ENCODE peak calls at places on chromosomes 16 and 17, in five cellular contexts. Q is naive thymus-derived CD4-positive, alpha-beta T cell; X is HEK293T; M is GOT3; N is stimulated activated CD4-positive, alpha-beta T cell treated with anti-CD3 and anti-CD28 coated beads, Interleukin-1b, Interleukin-23, amount 100 ng/mL, for 24 hours. H is an unnamed sample.

GRCh38 chr17:77948690-77949114 is 9.8 kb upstream of the TNRC6C start:
- DNase-seq in N (no peak), X (peak; percentile 69), Q (no peak), M (no peak), H (peak; percentile 69)

GRCh38 chr17:80663783-80664206 is 119.2 kb downstream of the RPTOR start:
- DNase-seq in X (no peak), M (no peak), Q (peak; percentile 79), N (no peak), H (no peak)

GRCh38 chr17:7133424-7133823 is 18.8 kb upstream of the ASGR2 start:
- DNase-seq in Q (peak; percentile 32), X (no peak), N (no peak), M (no peak), H (peak; percentile 58)

GRCh38 chr16:83931556-83931955 is 21.5 kb upstream of the OSGIN1 start:
- DNase-seq in N (no peak), Q (no peak), X (no peak), M (no peak), H (no peak)

GRCh38 chr16:27894441-27894840 is 169.1 kb downstream of the GSG1L start:
- DNase-seq in X (no peak), Q (no peak), N (no peak), M (no peak), H (no peak)

GRCh38 chr16:2614761-2615191 is 67.5 kb upstream of the KCTD5 start:
- DNase-seq in N (no peak), M (no peak), X (no peak), Q (no peak), H (no peak)

GRCh38 chr17:8632087-8632486 is 1.6 kb upstream of the MYH10 start:
- DNase-seq in N (no peak), X (no peak), Q (no peak), M (no peak), H (no peak)

GRCh38 chr17:48215583-48216139 is 108.1 kb downstream of the SNX11 start:
- DNase-seq in N (no peak), M (no peak), X (peak; percentile 75), Q (no peak), H (peak; percentile 26)

GRCh38 chr17:43908111-43908721 is 880 bp upstream of the MPP2 start:
- DNase-seq in Q (peak; percentile 56), X (peak; percentile 80), N (no peak), M (no peak), H (peak; percentile 86)

GRCh38 chr16:25298165-25298872 is 40.7 kb upstream of the ZKSCAN2 start:
- DNase-seq in N (no peak), M (no peak), Q (no peak), X (no peak), H (peak; percentile 9)

GRCh38 chr17:29709861-29710849 is 87.4 kb upstream of the CORO6 start:
- DNase-seq in M (no peak), Q (no peak), X (no peak), N (no peak), H (no peak)

GRCh38 chr16:8850279-8850885 is 18.4 kb downstream of the CARHSP1 start:
- DNase-seq in N (no peak), M (no peak), X (no peak), Q (no peak), H (peak; percentile 36)

GRCh38 chr16:888901-889570 is 81.7 kb downstream of the LMF1 start:
- DNase-seq in Q (no peak), M (no peak), X (no peak), N (no peak), H (no peak)

GRCh38 chr16:11032922-11033291 is 88.5 kb downstream of the CLEC16A start:
- DNase-seq in M (no peak), Q (no peak), N (no peak), X (no peak), H (no peak)

GRCh38 chr16:12719972-12720371 is 83.7 kb downstream of the CPPED1 start:
- DNase-seq in X (no peak), N (no peak), Q (no peak), M (no peak), H (no peak)

GRCh38 chr17:78258323-78259229 is 27.1 kb downstream of the TMEM235 start:
- DNase-seq in Q (peak; percentile 76), N (no peak), X (no peak), M (no peak), H (peak; percentile 96)

GRCh38 chr16:73692861-73693260 is 603.8 kb upstream of the PSMD7 start:
- DNase-seq in Q (no peak), N (no peak), M (no peak), X (no peak), H (no peak)

GRCh38 chr17:81563861-81564586 is 11.9 kb upstream of the FAAP100 start:
- DNase-seq in X (no peak), Q (no peak), N (no peak), M (no peak), H (no peak)

GRCh38 chr16:81744911-81745310 is 34.2 kb upstream of the PLCG2 start:
- DNase-seq in X (no peak), M (no peak), Q (no peak), N (no peak), H (no peak)

GRCh38 chr16:15950167-15950854 is 895 bp downstream of the ABCC1 start:
- DNase-seq in N (no peak), Q (peak; percentile 53), M (no peak), X (peak; percentile 37), H (peak; percentile 68)

GRCh38 chr17:41082565-41083136 is 1.3 kb upstream of the KRTAP4-7 start:
- DNase-seq in M (no peak), Q (no peak), X (no peak), N (no peak), H (no peak)

GRCh38 chr16:69084301-69084700 is 21.2 kb upstream of the HAS3 start:
- DNase-seq in M (no peak), X (no peak), Q (no peak), N (no peak), H (no peak)

GRCh38 chr17:9021985-9022552 is 759 bp downstream of the NTN1 start:
- DNase-seq in X (peak; percentile 62), M (no peak), Q (no peak), N (no peak), H (peak; percentile 41)

GRCh38 chr16:2846511-2847310 is 11.3 kb downstream of the PRSS22 start:
- DNase-seq in Q (no peak), X (no peak), N (no peak), M (no peak), H (no peak)

GRCh38 chr16:75062944-75063444 is 53.6 kb downstream of the LDHD start:
- DNase-seq in Q (no peak), X (no peak), M (no peak), N (no peak), H (no peak)

GRCh38 chr17:60328679-60329078 is 63.3 kb downstream of the USP32 start:
- DNase-seq in Q (no peak), N (no peak), X (no peak), M (no peak), H (no peak)

GRCh38 chr16:27084296-27085065 is 17.8 kb downstream of the C16orf82 start:
- DNase-seq in N (no peak), Q (no peak), X (no peak), M (no peak), H (no peak)

GRCh38 chr17:72305472-72305871 is 184.7 kb downstream of the SOX9 start:
- DNase-seq in M (no peak), X (no peak), N (no peak), Q (no peak), H (no peak)

GRCh38 chr17:45320931-45321461 is 4.2 kb upstream of the MAP3K14 start:
- DNase-seq in Q (no peak), X (peak; percentile 54), M (no peak), N (no peak), H (no peak)

GRCh38 chr17:78899361-78900260 is 3.4 kb downstream of the CEP295NL start:
- DNase-seq in M (no peak), X (no peak), Q (no peak), N (no peak), H (peak; percentile 62)

GRCh38 chr17:16962804-16963203 is 9.1 kb downstream of the TNFRSF13B start:
- DNase-seq in Q (no peak), M (no peak), N (no peak), X (no peak), H (no peak)

GRCh38 chr16:85403693-85404092 is 209.4 kb upstream of the GSE1 start:
- DNase-seq in M (no peak), Q (no peak), X (no peak), N (no peak), H (no peak)

GRCh38 chr16:75244844-75245758 is 6.3 kb downstream of the BCAR1 start:
- DNase-seq in Q (no peak), X (no peak), N (no peak), M (peak; percentile 89), H (peak; percentile 82)

GRCh38 chr17:66739553-66739952 is 95.4 kb upstream of the CACNG5 start:
- DNase-seq in X (no peak), Q (no peak), M (no peak), N (no peak), H (no peak)

GRCh38 chr17:10234033-10234432 is 35.6 kb upstream of the GAS7 start:
- DNase-seq in N (no peak), X (no peak), Q (no peak), M (no peak), H (no peak)

H was measured in SK-N-SH.